ENCODE peak calls at places on chromosome 14, in five cellular contexts. C is ovary, V is endothelial cell of umbilical vein, S is neuronal stem cell, G is SK-N-SH. Y is an unnamed sample.

GRCh38 chr14:76993743-76994142 is 34.8 kb downstream of the IRF2BPL start:
- DNase-seq in G (peak; percentile 76), V (no peak), C (no peak), S (no peak), Y (no peak)

GRCh38 chr14:53924754-53925153 is 31.9 kb downstream of the BMP4 start:
- DNase-seq in S (no peak), V (peak; percentile 88), G (no peak), C (no peak), Y (no peak)

GRCh38 chr14:33790996-33791395 is 159.9 kb downstream of the EGLN3 start:
- DNase-seq in C (no peak), V (no peak), S (no peak), G (no peak), Y (no peak)

GRCh38 chr14:97603201-97603600 is 806.0 kb downstream of the VRK1 start:
- DNase-seq in S (no peak), C (no peak), G (no peak), V (no peak), Y (no peak)

GRCh38 chr14:20302042-20302761 is 3.5 kb downstream of the TTC5 start:
- DNase-seq in C (no peak), G (no peak), S (no peak), V (no peak), Y (no peak)

GRCh38 chr14:38256358-38256840 is 506 bp upstream of the CLEC14A start:
- DNase-seq in V (peak; percentile 100), S (no peak), C (no peak), G (no peak), Y (peak; percentile 70)

GRCh38 chr14:93430889-93431670 is at the start of gene UNC79:
- DNase-seq in G (peak; percentile 80), C (no peak), S (peak; percentile 61), V (no peak), Y (peak; percentile 40)

GRCh38 chr14:68627050-68627867 is 165.6 kb downstream of the ZFP36L1 start:
- DNase-seq in C (no peak), G (no peak), V (no peak), S (no peak), Y (peak; percentile 73)

GRCh38 chr14:96198430-96199133 is 6.1 kb upstream of the BDKRB2 start:
- DNase-seq in C (no peak), V (peak; percentile 11), G (no peak), S (no peak), Y (no peak)

GRCh38 chr14:91780452-91780851 is 48.6 kb upstream of the CATSPERB start:
- DNase-seq in C (no peak), V (peak; percentile 17), S (no peak), G (no peak), Y (no peak)

GRCh38 chr14:91373591-91374245 is 43.9 kb downstream of the CCDC88C start:
- DNase-seq in S (no peak), V (peak; percentile 63), C (no peak), G (peak; percentile 55), Y (no peak)

GRCh38 chr14:101178184-101179072 is 274.9 kb upstream of the RTL1 start:
- DNase-seq in S (no peak), G (no peak), V (no peak), C (peak; percentile 3), Y (no peak)

GRCh38 chr14:69464379-69464778 is 20.1 kb upstream of the PLEKHD1 start:
- DNase-seq in V (no peak), G (no peak), C (no peak), S (no peak), Y (no peak)

GRCh38 chr14:73736842-73737241 is 22.7 kb upstream of the PNMA1 start:
- DNase-seq in G (no peak), S (no peak), C (no peak), V (no peak), Y (no peak)

GRCh38 chr14:68561531-68562007 is 231.3 kb downstream of the ZFP36L1 start:
- DNase-seq in G (no peak), S (no peak), C (no peak), V (no peak), Y (no peak)

GRCh38 chr14:76007852-76008251 is 22.3 kb downstream of the IFT43 start:
- DNase-seq in V (no peak), C (no peak), S (no peak), G (no peak), Y (no peak)

GRCh38 chr14:75690010-75690409 is 29.0 kb downstream of the TTLL5 start:
- DNase-seq in C (no peak), G (no peak), S (no peak), V (peak; percentile 66), Y (no peak)

GRCh38 chr14:39203659-39204606 is 28.9 kb downstream of the PNN start:
- DNase-seq in V (no peak), G (no peak), C (no peak), S (no peak), Y (no peak)

GRCh38 chr14:53921027-53921426 is 35.6 kb downstream of the BMP4 start:
- DNase-seq in S (no peak), G (no peak), V (no peak), C (no peak), Y (no peak)

GRCh38 chr14:68027276-68027675 is 207.7 kb downstream of the RAD51B start:
- DNase-seq in V (no peak), G (no peak), S (no peak), C (no peak), Y (no peak)

GRCh38 chr14:92609955-92610354 is 96.4 kb downstream of the RIN3 start:
- DNase-seq in V (no peak), S (no peak), G (no peak), C (no peak), Y (no peak)

GRCh38 chr14:76389841-76390240 is 13.9 kb downstream of the ESRRB start:
- DNase-seq in G (no peak), V (no peak), S (no peak), C (no peak), Y (no peak)

GRCh38 chr14:38578278-38578681 is 322.4 kb upstream of the CLEC14A start:
- DNase-seq in V (no peak), G (no peak), S (no peak), C (no peak), Y (no peak)

GRCh38 chr14:47919994-47920393 is 244.6 kb upstream of the MDGA2 start:
- DNase-seq in C (no peak), G (no peak), S (no peak), V (no peak), Y (no peak)

GRCh38 chr14:61474671-61475070 is 153.3 kb downstream of the PRKCH start:
- DNase-seq in S (no peak), C (no peak), G (no peak), V (no peak), Y (no peak)

GRCh38 chr14:77000340-77001235 is 27.9 kb downstream of the IRF2BPL start:
- DNase-seq in S (no peak), V (peak; percentile 67), C (peak; percentile 41), G (peak; percentile 48), Y (peak; percentile 63)

GRCh38 chr14:92475451-92476187 is 38.0 kb upstream of the RIN3 start:
- DNase-seq in V (peak; percentile 52), C (peak; percentile 70), S (no peak), G (no peak), Y (peak; percentile 78)

GRCh38 chr14:91311284-91311662 is 66.8 kb upstream of the GPR68 start:
- DNase-seq in S (no peak), G (no peak), V (no peak), C (no peak), Y (no peak)

GRCh38 chr14:79543348-79543747 is 668.0 kb downstream of the DIO2 start:
- DNase-seq in G (no peak), S (no peak), C (no peak), V (no peak), Y (no peak)

GRCh38 chr14:89891055-89891454 is 63.5 kb downstream of the EFCAB11 start:
- DNase-seq in C (no peak), S (no peak), G (no peak), V (no peak), Y (no peak)

GRCh38 chr14:70714055-70714550 is 72.4 kb downstream of the TTC9 start:
- DNase-seq in C (no peak), S (peak; percentile 77), G (peak; percentile 50), V (peak; percentile 67), Y (no peak)

GRCh38 chr14:84390010-84390409 is 1139.9 kb upstream of the FLRT2 start:
- DNase-seq in S (no peak), V (no peak), G (no peak), C (no peak), Y (no peak)

GRCh38 chr14:53942970-53943750 is 13.5 kb downstream of the BMP4 start:
- DNase-seq in C (no peak), S (no peak), V (no peak), G (no peak), Y (no peak)

GRCh38 chr14:96095581-96096476 is 56.7 kb downstream of the C14orf132 start:
- DNase-seq in C (no peak), S (no peak), V (no peak), G (peak; percentile 82), Y (no peak)

GRCh38 chr14:74437654-74438053 is 11.6 kb upstream of the SYNDIG1L start:
- DNase-seq in V (peak; percentile 38), C (no peak), S (no peak), G (no peak), Y (no peak)

GRCh38 chr14:95557832-95558231 is 23.0 kb downstream of the GLRX5 start:
- DNase-seq in V (no peak), G (no peak), S (no peak), C (no peak), Y (no peak)

GRCh38 chr14:29654910-29655590 is 272.6 kb downstream of the PRKD1 start:
- DNase-seq in V (peak; percentile 66), G (no peak), C (no peak), S (no peak), Y (no peak)

GRCh38 chr14:58765843-58766242 is 128.1 kb downstream of the DACT1 start:
- DNase-seq in C (no peak), S (no peak), V (no peak), G (no peak), Y (no peak)
- H3K4me1 ChIP-seq in C (peaks cover 1% of the 10 kb centered on the region), S (peaks cover 18% of the 10 kb centered on the region), V (no peaks in the 10 kb centered on the region), G (no peaks in the 10 kb centered on the region), Y (no peaks in the 10 kb centered on the region)

GRCh38 chr14:63972323-63972932 is 119.6 kb downstream of the SYNE2 start:
- DNase-seq in C (no peak), V (no peak), S (no peak), G (no peak), Y (no peak)

DNA sequence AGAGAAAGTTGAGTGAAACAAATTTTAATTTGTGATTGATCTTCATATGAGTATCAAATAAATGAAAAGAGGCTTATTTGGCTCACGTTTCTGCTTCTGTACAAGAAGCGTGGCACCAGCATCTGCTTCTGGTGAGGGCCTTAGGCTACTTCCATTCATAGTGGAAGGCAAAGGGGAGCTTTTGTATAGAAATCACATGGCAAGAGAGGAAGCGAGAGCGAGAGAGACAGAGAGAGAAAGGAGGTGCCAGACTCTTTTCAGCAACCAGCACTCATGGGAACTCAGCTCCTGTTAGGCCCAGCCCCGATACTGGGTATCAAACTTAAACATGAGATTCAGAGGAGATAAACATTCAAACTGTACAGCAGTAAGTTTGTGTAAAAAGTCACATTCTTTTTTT is 121.4 kb downstream of the SYNE2 start:
- DNase-seq in C (no peak), G (no peak), V (no peak), S (no peak), Y (no peak)
- H3K27ac ChIP-seq in C (no peak overlapping the region), G (no peak overlapping the region), V (no peak overlapping the region), S (no peak overlapping the region), Y (no peak overlapping the region)

GRCh38 chr14:24338843-24339242 is 948 bp downstream of the RIPK3 start:
- DNase-seq in S (no peak), G (no peak), C (no peak), V (no peak), Y (no peak)
- H3K4me3 ChIP-seq in S (peak overlapping the region; percentile 69), G (no peak overlapping the region), C (no peak overlapping the region), V (no peak overlapping the region), Y (peak overlapping the region; percentile 50)

GRCh38 chr14:104697317-104697703 is 7.9 kb downstream of the INF2 start:
- DNase-seq in S (no peak), G (no peak), V (no peak), C (no peak), Y (peak; percentile 47)
- H3K4me1 ChIP-seq in S (peaks cover 13% of the 10 kb centered on the region), G (peaks cover 17% of the 10 kb centered on the region), V (peaks cover 16% of the 10 kb centered on the region), C (peaks cover 5% of the 10 kb centered on the region), Y (peaks cover 14% of the 10 kb centered on the region)